ENCODE peak calls at places on chromosomes 16 and 17, in six cellular contexts. T is heart left ventricle, L is cardiac muscle cell, S is spleen, H is A549, R is upper lobe of right lung. N is an unnamed sample.

GRCh38 chr17:40283662-40284061 is 4.0 kb upstream of the CDC6 start:
- DNase-seq in T (no peak), L (no peak), H (peak; percentile 46), S (no peak), R (no peak), N (no peak)

GRCh38 chr17:64982139-64982802 is 63.0 kb upstream of the LRRC37A3 start:
- DNase-seq in H (no peak), R (no peak), T (no peak), S (no peak), L (no peak), N (no peak)

GRCh38 chr17:42561908-42562844 is at the start of gene COASY:
- DNase-seq in T (peak; percentile 97), L (peak; percentile 96), S (peak; percentile 95), H (peak; percentile 100), R (peak; percentile 97), N (peak; percentile 98)

GRCh38 chr16:73049051-73049910 is 1.4 kb upstream of the ZFHX3 start:
- DNase-seq in R (no peak), S (no peak), L (no peak), H (no peak), T (no peak), N (peak; percentile 20)

GRCh38 chr17:75181608-75182318 is 996 bp downstream of the SUMO2 start:
- DNase-seq in H (no peak), S (no peak), R (peak; percentile 64), T (no peak), L (peak; percentile 15), N (peak; percentile 23)

GRCh38 chr17:60135951-60136666 is 13.7 kb upstream of the CA4 start:
- DNase-seq in H (no peak), T (no peak), S (peak; percentile 41), L (no peak), R (peak; percentile 17), N (peak; percentile 12)

GRCh38 chr17:74368341-74369152 is 1.2 kb downstream of the GPR142 start:
- DNase-seq in H (peak; percentile 88), L (peak; percentile 72), R (peak; percentile 82), T (peak; percentile 76), S (peak; percentile 91), N (peak; percentile 83)

GRCh38 chr17:58337126-58337599 is 8.6 kb upstream of the TSPOAP1 start:
- DNase-seq in R (peak; percentile 62), L (no peak), T (no peak), S (peak; percentile 90), H (no peak), N (no peak)

GRCh38 chr17:58084317-58084981 is 1.2 kb downstream of the DYNLL2 start:
- DNase-seq in H (peak; percentile 65), T (peak; percentile 31), R (peak; percentile 65), L (peak; percentile 52), S (peak; percentile 77), N (peak; percentile 49)

DNA sequence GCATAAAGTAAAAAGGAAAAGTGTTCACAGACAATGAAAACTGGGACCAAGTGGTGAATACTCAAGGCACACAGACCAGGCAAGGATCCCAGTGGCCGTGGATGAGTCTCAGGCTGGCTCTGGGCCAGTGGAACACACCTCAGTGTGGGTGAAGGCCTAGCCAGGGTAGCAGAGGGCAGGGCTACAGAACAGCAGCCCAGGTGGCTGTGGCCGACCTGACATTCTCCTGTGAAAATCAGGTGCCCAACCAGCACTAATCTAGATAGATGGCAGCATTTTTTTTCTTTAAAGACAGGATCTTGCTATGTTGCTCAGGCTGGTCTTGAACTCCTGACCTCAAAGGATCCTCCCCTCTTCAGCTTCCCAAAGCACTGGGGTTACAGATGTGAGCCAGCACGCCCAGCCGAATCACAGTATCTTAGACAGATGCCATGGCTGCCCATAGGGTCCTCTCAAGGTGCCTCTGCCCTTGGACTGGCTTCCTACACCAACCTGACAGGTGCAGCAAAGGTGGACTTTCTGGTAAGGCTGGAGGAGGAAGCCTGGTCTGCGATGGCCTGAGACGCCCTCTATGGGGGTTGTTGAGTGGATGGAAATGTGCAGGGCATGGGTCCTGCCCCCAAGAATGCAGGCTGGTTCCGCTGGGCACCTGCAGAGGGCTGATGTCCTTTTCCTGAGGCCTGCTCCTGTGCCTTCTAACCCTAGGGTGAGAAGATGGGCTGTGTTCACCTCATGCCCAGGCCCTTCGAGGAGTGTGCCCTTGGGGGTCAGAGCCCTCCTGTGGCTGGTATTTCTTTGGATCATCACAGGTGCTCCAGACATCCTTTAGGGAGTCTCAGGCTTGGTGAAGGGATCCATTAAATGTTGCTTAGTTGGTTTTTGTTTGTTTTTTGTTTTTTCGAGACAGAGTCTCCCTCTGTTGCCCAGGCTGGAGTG is 3.8 kb upstream of the P4HB start:
- DNase-seq in T (no peak), R (no peak), L (no peak), H (no peak), S (no peak), N (no peak)
- H3K4me1 ChIP-seq in T (peaks cover 66% of the 10 kb centered on the region), R (peaks cover 33% of the 10 kb centered on the region), L (peaks cover 38% of the 10 kb centered on the region), H (peaks cover 54% of the 10 kb centered on the region), S (peaks cover 85% of the 10 kb centered on the region), N (peaks cover 27% of the 10 kb centered on the region)

DNA sequence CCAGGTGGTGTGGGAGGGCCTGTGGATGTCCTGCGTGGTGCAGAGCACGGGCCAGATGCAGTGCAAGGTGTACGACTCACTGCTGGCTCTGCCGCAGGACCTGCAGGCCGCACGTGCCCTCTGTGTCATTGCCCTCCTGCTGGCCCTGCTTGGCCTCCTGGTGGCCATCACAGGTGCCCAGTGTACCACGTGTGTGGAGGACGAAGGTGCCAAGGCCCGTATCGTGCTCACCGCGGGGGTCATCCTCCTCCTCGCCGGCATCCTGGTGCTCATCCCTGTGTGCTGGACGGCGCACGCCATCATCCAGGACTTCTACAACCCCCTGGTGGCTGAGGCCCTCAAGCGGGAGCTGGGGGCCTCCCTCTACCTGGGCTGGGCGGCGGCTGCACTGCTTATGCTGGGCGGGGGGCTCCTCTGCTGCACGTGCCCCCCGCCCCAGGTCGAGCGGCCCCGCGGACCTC is 798 bp downstream of the CLDN9 start:
- DNase-seq in H (no peak), L (no peak), S (no peak), R (no peak), T (no peak), N (no peak)
- TF ChIP-seq CTCF in H (no peak), L (no peak), S (no peak), R (no peak), T (no peak), N (no peak)

GRCh38 chr16:23225634-23226033 is 43.1 kb downstream of the SCNN1G start:
- DNase-seq in H (no peak), L (no peak), S (no peak), T (no peak), R (no peak), N (no peak)
- H3K27ac ChIP-seq in H (no peak overlapping the region), L (no peak overlapping the region), S (no peak overlapping the region), T (no peak overlapping the region), R (no peak overlapping the region), N (no peak overlapping the region)

GRCh38 chr17:78893684-78894083 is 9.3 kb downstream of the CEP295NL start:
- DNase-seq in T (no peak), S (no peak), R (no peak), L (no peak), H (no peak), N (no peak)

GRCh38 chr17:78896091-78896833 is 6.7 kb downstream of the CEP295NL start:
- DNase-seq in R (no peak), L (no peak), T (no peak), S (no peak), H (no peak), N (no peak)

GRCh38 chr17:78897639-78897996 is 5.4 kb downstream of the CEP295NL start:
- DNase-seq in S (no peak), H (no peak), L (no peak), R (no peak), T (no peak), N (no peak)

GRCh38 chr17:78896834-78897638 is 6.0 kb downstream of the CEP295NL start:
- DNase-seq in T (no peak), R (no peak), L (no peak), H (no peak), S (no peak), N (no peak)

DNA sequence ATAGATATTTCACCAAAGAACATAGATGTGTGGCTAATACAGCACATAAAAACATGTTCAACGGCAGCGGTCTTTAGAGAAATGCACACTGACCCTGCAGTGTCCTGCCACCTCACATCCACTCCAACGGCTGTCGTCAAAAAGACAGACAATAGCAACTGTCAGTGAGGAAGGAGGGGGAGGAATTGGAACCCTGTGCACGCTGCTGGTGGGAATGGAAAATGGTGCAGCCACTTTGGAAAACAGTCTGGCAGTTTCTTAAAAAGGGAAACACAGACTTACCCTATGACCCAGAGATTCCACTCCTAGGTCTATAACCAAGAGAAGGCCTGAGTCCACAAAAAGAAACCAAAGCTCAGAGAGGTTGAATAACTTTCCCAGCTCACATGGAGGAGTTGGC is 7.7 kb downstream of the CEP295NL start:
- DNase-seq in R (no peak), L (no peak), H (no peak), S (no peak), T (no peak), N (no peak)
- H3K4me1 ChIP-seq in R (peaks cover 61% of the 10 kb centered on the region), L (peaks cover 7% of the 10 kb centered on the region), H (peaks cover 3% of the 10 kb centered on the region), S (peaks cover 86% of the 10 kb centered on the region), T (peaks cover 79% of the 10 kb centered on the region), N (peaks cover 63% of the 10 kb centered on the region)

GRCh38 chr17:76366247-76366646 is 12.5 kb upstream of the PRPSAP1 start:
- DNase-seq in L (no peak), T (no peak), R (no peak), H (no peak), S (no peak), N (no peak)
- TF ChIP-seq CTCF in L (no peak), T (no peak), R (no peak), H (no peak), S (no peak), N (no peak)

GRCh38 chr17:55705847-55706246 is 16.8 kb downstream of the TMEM100 start:
- DNase-seq in H (peak; percentile 16), R (no peak), S (no peak), L (no peak), T (no peak), N (no peak)

GRCh38 chr17:55704412-55704811 is 18.3 kb downstream of the TMEM100 start:
- DNase-seq in H (no peak), L (no peak), S (no peak), T (no peak), R (no peak), N (no peak)

GRCh38 chr17:55709440-55709839 is 13.2 kb downstream of the TMEM100 start:
- DNase-seq in L (no peak), R (no peak), S (no peak), H (no peak), T (no peak), N (no peak)

GRCh38 chr17:55708575-55708974 is 14.1 kb downstream of the TMEM100 start:
- DNase-seq in S (no peak), L (no peak), H (no peak), R (no peak), T (no peak), N (no peak)

GRCh38 chr17:55706808-55707773 is 15.6 kb downstream of the TMEM100 start:
- DNase-seq in H (no peak), S (no peak), L (peak; percentile 43), R (no peak), T (no peak), N (no peak)
- H3K27ac ChIP-seq in H (no peak overlapping the region), S (no peak overlapping the region), L (no peak overlapping the region), R (peak overlapping the region; percentile 18), T (no peak overlapping the region), N (no peak overlapping the region)

N was measured in tibial artery.